ENCODE peak calls at places on chromosome 4, in four cellular contexts. A is colonic mucosa, I is ovary, S is brain microvascular endothelial cell. G is an unnamed sample.
A peak's percentile ranks its signal among the peaks of the same experiment; 100 is the strongest.

GRCh38 chr4:7425591-7426468 is 8.9 kb downstream of the PSAPL1 start:
- DNase-seq in I (no peak), S (no peak), A (no peak), G (no peak)

GRCh38 chr4:159400782-159401712 is 298.2 kb downstream of the RAPGEF2 start:
- DNase-seq in S (peak; percentile 46), I (no peak), A (no peak), G (no peak)

GRCh38 chr4:138599965-138600364 is 357.8 kb upstream of the SLC7A11 start:
- DNase-seq in I (no peak), S (no peak), A (no peak), G (no peak)

GRCh38 chr4:168585168-168586091 is 88.6 kb downstream of the PALLD start:
- DNase-seq in S (peak; percentile 90), A (peak; percentile 82), I (peak; percentile 82), G (peak; percentile 74)

GRCh38 chr4:113468165-113469022 is 293.1 kb downstream of the CAMK2D start:
- DNase-seq in I (peak; percentile 65), S (peak; percentile 99), A (peak; percentile 58), G (peak; percentile 90)

GRCh38 chr4:165060938-165061337 is 7.3 kb downstream of the TRIM75 start:
- DNase-seq in I (no peak), S (no peak), A (no peak), G (peak; percentile 11)

GRCh38 chr4:159070742-159071141 is 32.1 kb upstream of the RAPGEF2 start:
- DNase-seq in S (peak; percentile 98), A (no peak), I (no peak), G (no peak)

GRCh38 chr4:109576462-109576861 is 16.4 kb downstream of the MCUB start:
- DNase-seq in I (no peak), A (no peak), S (no peak), G (no peak)

GRCh38 chr4:159003420-159004253 is 99.2 kb upstream of the RAPGEF2 start:
- DNase-seq in I (no peak), A (no peak), S (no peak), G (no peak)

GRCh38 chr4:126097155-126097554 is 782.4 kb downstream of the FAT4 start:
- DNase-seq in S (no peak), I (no peak), A (no peak), G (no peak)

GRCh38 chr4:147039991-147040575 is 94.4 kb upstream of the TTC29 start:
- DNase-seq in I (no peak), S (no peak), A (no peak), G (no peak)

GRCh38 chr4:168765726-168766125 is 244.3 kb downstream of the CBR4 start:
- DNase-seq in I (no peak), A (peak; percentile 79), S (no peak), G (peak; percentile 71)

GRCh38 chr4:133147922-133148689 is 988 bp upstream of the PCDH10 start:
- DNase-seq in A (no peak), I (no peak), S (peak; percentile 48), G (no peak)

GRCh38 chr4:18670034-18670433 is 648.5 kb upstream of the LCORL start:
- DNase-seq in A (no peak), S (no peak), I (no peak), G (no peak)

GRCh38 chr4:175369087-175369486 is 443.0 kb downstream of the GPM6A start:
- DNase-seq in I (no peak), A (no peak), S (peak; percentile 86), G (no peak)

GRCh38 chr4:16505726-16506125 is 279.5 kb upstream of the TAPT1 start:
- DNase-seq in I (no peak), A (no peak), S (peak; percentile 2), G (no peak)

GRCh38 chr4:172270421-172270820 is 457.2 kb downstream of the GALNTL6 start:
- DNase-seq in A (no peak), S (no peak), I (no peak), G (no peak)

GRCh38 chr4:150462743-150463142 is 119.2 kb upstream of the MAB21L2 start:
- DNase-seq in S (no peak), I (no peak), A (no peak), G (no peak)

GRCh38 chr4:146975535-146975934 is 29.9 kb upstream of the TTC29 start:
- DNase-seq in I (no peak), A (no peak), S (no peak), G (no peak)

GRCh38 chr4:116705466-116705865 is 379.9 kb downstream of the TRAM1L1 start:
- DNase-seq in I (no peak), S (no peak), A (no peak), G (no peak)

DNA sequence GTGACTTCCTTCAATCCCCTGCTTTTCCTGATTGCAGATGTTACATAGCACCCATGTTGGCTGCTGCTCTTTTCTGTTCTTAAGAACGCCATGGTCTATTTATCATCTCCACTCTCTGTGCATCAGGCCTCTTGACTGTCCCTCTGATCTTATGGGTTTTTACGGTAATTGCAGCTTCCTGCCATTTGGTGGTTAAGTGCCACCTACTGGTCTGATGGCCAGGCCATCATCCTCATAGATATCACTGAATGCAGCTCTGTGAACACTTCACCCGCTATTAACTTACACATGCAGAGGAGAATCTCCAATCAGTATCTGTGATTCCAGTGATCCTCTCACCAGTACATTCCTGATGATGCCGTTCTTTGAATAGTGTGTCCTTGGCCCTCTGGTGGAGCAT is 382.4 kb downstream of the TRAM1L1 start:
- DNase-seq in I (no peak), A (no peak), S (no peak), G (no peak)
- TF ChIP-seq CTCF in I (no peak), A (no peak), S (peak; percentile 18), G (no peak)

GRCh38 chr4:42640613-42641012 is 16.3 kb downstream of the ATP8A1 start:
- DNase-seq in I (no peak), S (no peak), A (no peak), G (no peak)

GRCh38 chr4:42641155-42641554 is 15.8 kb downstream of the ATP8A1 start:
- DNase-seq in I (no peak), S (no peak), A (peak; percentile 53), G (no peak)

GRCh38 chr4:42641696-42642095 is 15.2 kb downstream of the ATP8A1 start:
- DNase-seq in S (no peak), I (no peak), A (no peak), G (no peak)

GRCh38 chr4:42643685-42644084 is 13.2 kb downstream of the ATP8A1 start:
- DNase-seq in S (no peak), A (no peak), I (no peak), G (no peak)

GRCh38 chr4:42642136-42642797 is 14.6 kb downstream of the ATP8A1 start:
- DNase-seq in I (no peak), S (no peak), A (no peak), G (no peak)
- H3K27ac ChIP-seq in I (no peak overlapping the region), S (no peak overlapping the region), A (peak overlapping the region; percentile 67), G (no peak overlapping the region)

GRCh38 chr4:72911316-72911715 is 158.2 kb downstream of the COX18 start:
- DNase-seq in I (no peak), A (no peak), S (no peak), G (no peak)

GRCh38 chr4:72909461-72909860 is 160.1 kb downstream of the COX18 start:
- DNase-seq in I (no peak), A (no peak), S (no peak), G (no peak)
- TF ChIP-seq CTCF in I (peak; percentile 26), A (no peak), S (peak; percentile 59), G (no peak)

GRCh38 chr4:5866841-5867782 is 25.8 kb downstream of the CRMP1 start:
- DNase-seq in S (no peak), A (no peak), I (no peak), G (no peak)

GRCh38 chr4:5865896-5866599 is 26.8 kb downstream of the CRMP1 start:
- DNase-seq in I (no peak), S (no peak), A (no peak), G (no peak)

GRCh38 chr4:5870701-5871100 is 22.2 kb downstream of the CRMP1 start:
- DNase-seq in S (no peak), A (no peak), I (no peak), G (no peak)

GRCh38 chr4:5874811-5875465 is 17.9 kb downstream of the CRMP1 start:
- DNase-seq in I (no peak), A (no peak), S (no peak), G (peak; percentile 26)

GRCh38 chr4:5870220-5870619 is 22.7 kb downstream of the CRMP1 start:
- DNase-seq in A (no peak), I (no peak), S (no peak), G (no peak)
- H3K27ac ChIP-seq in A (no peak overlapping the region), I (no peak overlapping the region), S (no peak overlapping the region), G (no peak overlapping the region)

DNA sequence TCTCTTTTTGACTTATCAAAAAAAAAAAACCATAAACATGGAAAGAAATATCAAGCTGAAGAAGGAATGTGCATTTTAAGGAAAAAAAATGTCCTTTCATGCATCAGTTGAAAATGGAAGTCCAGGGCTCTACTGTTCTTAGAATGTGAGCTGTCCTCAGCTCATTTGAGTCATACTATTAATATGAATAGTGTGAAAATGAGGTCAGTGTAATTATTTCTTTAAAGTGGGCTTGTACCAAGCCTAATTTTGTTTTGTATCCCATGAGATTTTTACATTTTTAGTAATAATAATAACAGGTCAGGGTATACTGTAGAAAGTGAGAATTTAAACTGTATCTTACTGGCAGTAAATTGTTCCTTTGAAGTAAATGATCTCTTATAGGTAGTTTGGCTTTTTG is 148.5 kb downstream of the NAA11 start:
- DNase-seq in I (no peak), S (no peak), A (no peak), G (no peak)
- TF ChIP-seq CTCF in I (no peak), S (no peak), A (no peak), G (no peak)

GRCh38 chr4:142358656-142359055 is 487.4 kb downstream of the INPP4B start:
- DNase-seq in A (no peak), S (no peak), I (no peak), G (no peak)
- H3K27ac ChIP-seq in A (no peak overlapping the region), S (no peak overlapping the region), I (no peak overlapping the region), G (no peak overlapping the region)

G was measured in RWPE1.